ENCODE peak calls at places on chromosomes 5 and 9, in four cellular contexts. D is suprapubic skin; L is CD8-positive, alpha-beta memory T cell; Q is sigmoid colon. C is an unnamed sample.

GRCh38 chr5:54480296-54480695 is 24.8 kb downstream of the HSPB3 start:
- DNase-seq in D (no peak), L (no peak), Q (no peak), C (no peak)

GRCh38 chr9:123475407-123475806 is 119.4 kb downstream of the CRB2 start:
- DNase-seq in D (no peak), L (no peak), Q (peak; percentile 11), C (no peak)

GRCh38 chr9:13718086-13718485 is 438.6 kb upstream of the MPDZ start:
- DNase-seq in D (no peak), L (no peak), Q (no peak), C (no peak)

GRCh38 chr5:72920690-72921089 is 35.2 kb upstream of the FCHO2 start:
- DNase-seq in D (no peak), L (no peak), Q (no peak), C (no peak)

GRCh38 chr5:97534166-97534565 is 351.1 kb upstream of the RIOK2 start:
- DNase-seq in D (no peak), L (no peak), Q (no peak), C (peak; percentile 44)

GRCh38 chr9:125409217-125409636 is 147.6 kb downstream of the GAPVD1 start:
- DNase-seq in D (no peak), L (no peak), Q (peak; percentile 61), C (peak; percentile 39)

GRCh38 chr9:113508111-113508749 is 44.7 kb downstream of the RGS3 start:
- DNase-seq in D (no peak), L (no peak), Q (no peak), C (no peak)

GRCh38 chr5:159605585-159605984 is 275.3 kb upstream of the IL12B start:
- DNase-seq in D (no peak), L (no peak), Q (no peak), C (no peak)

GRCh38 chr5:134135091-134135655 is 20.7 kb downstream of the TCF7 start:
- DNase-seq in D (peak; percentile 67), L (no peak), Q (peak; percentile 11), C (no peak)

GRCh38 chr5:125081101-125081500 is 334.7 kb upstream of the ZNF608 start:
- DNase-seq in D (no peak), L (no peak), Q (no peak), C (no peak)

GRCh38 chr5:9861664-9862256 is 231.6 kb upstream of the TAS2R1 start:
- DNase-seq in D (no peak), L (no peak), Q (no peak), C (no peak)

GRCh38 chr5:132461671-132462070 is 28.9 kb downstream of the IRF1 start:
- DNase-seq in D (no peak), L (no peak), Q (no peak), C (no peak)
- H3K27ac ChIP-seq in D (no peak overlapping the region), L (no peak overlapping the region), Q (peak overlapping the region; percentile 40), C (no peak overlapping the region)

GRCh38 chr9:92846662-92847145 is 31.1 kb downstream of the ZNF484 start:
- DNase-seq in D (no peak), L (no peak), Q (no peak), C (no peak)
- H3K9me3 ChIP-seq in D (peaks cover 37% of the 10 kb centered on the region), L (peaks cover 35% of the 10 kb centered on the region), Q (peaks cover 34% of the 10 kb centered on the region), C (peaks cover 27% of the 10 kb centered on the region)

DNA sequence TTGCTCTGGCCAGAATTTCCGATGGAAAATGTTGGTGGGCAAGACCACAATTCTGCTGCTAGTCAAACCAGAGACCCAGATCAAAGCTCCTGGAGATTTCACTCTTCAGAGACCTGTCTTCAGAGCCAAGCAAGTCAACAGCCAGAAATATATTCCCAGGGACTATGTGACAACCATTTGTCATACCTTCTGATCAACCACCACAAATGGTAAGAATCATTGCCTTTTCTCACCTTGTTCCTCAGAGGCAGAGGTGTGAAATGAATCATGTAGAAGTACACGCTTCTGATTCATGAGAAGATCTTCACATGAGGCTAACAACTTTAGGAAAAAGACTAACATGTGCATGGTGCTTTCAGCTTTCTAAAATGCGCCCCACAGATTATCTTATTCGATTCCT is 53.5 kb downstream of the SUSD1 start:
- DNase-seq in D (no peak), L (no peak), Q (no peak), C (no peak)
- H3K36me3 ChIP-seq in D (peaks cover 3% of the 10 kb centered on the region), L (peaks cover 6% of the 10 kb centered on the region), Q (no peaks in the 10 kb centered on the region), C (peaks cover 48% of the 10 kb centered on the region)

GRCh38 chr9:135983745-135984710 is 22.9 kb upstream of the UBAC1 start:
- DNase-seq in D (no peak), L (no peak), Q (no peak), C (peak; percentile 43)
- H3K27ac ChIP-seq in D (no peak overlapping the region), L (no peak overlapping the region), Q (no peak overlapping the region), C (no peak overlapping the region)

DNA sequence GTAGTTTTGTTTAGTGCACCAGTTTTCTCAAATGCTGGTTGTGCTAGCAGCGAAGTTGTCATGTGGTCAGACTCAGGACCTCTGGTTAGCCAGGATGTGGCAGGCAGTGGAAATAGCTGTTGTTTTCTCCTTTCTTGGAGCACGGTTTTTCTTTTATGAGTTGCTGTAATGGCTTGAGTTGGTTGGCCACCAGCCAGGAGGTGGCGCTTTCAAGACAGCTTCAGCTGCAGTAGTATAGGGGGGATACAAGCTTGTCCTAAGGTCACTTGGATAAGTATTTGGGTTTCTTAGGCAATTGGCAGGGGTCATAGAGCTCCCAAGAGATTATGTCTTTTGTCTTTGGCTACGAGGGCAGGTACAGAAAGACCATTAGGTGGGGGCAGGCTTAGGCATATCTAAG is 274.2 kb upstream of the TARS1 start:
- DNase-seq in D (no peak), L (no peak), Q (no peak), C (no peak)
- H3K9me3 ChIP-seq in D (peaks cover 5% of the 10 kb centered on the region), L (no peaks in the 10 kb centered on the region), Q (no peaks in the 10 kb centered on the region), C (peaks cover 3% of the 10 kb centered on the region)

DNA sequence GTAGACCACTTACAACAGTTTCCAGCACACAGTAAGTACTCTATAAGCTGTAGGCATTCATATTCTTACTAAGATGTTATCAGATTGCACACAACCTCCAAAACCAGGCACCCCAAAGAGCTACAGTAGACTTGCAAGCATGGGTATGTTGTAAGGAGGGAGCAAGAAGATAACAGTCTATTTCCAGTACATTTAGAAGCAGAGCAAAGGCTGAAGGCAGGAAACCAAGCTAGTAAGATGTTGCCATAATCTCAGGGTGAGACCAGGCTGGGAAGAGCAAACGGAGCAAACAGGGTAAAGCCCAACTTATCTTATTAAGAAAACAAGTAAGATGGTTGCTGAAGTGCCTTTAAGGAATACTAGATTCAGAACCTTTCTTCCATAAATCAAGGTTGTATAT is 161.1 kb downstream of the GLIS3 start:
- DNase-seq in D (no peak), L (no peak), Q (no peak), C (no peak)
- H3K36me3 ChIP-seq in D (no peaks in the 10 kb centered on the region), L (no peaks in the 10 kb centered on the region), Q (no peaks in the 10 kb centered on the region), C (no peaks in the 10 kb centered on the region)

GRCh38 chr5:174413520-174414314 is 310.7 kb upstream of the MSX2 start:
- DNase-seq in D (no peak), L (no peak), Q (no peak), C (no peak)
- H3K27ac ChIP-seq in D (no peak overlapping the region), L (no peak overlapping the region), Q (no peak overlapping the region), C (no peak overlapping the region)

DNA sequence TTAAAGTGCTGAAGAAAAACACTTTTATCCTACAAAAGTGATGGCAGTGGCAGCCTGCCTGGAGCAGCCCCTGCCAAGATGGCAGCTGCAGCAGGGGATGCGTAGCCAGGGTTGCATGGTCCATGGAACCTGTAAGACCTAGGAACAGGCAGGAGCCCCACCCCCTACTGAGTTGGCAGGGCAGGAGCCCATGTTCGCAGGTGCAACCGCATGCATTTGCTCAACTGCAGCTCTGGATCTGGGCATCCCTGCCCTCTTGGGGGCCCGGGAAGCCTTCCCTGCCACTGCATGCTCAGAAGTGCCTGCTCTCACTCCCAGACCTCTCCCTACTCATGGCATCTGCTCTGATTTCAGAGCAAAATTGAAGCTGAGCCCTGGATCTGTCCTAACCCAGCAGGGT is 779.6 kb downstream of the CDH18 start:
- DNase-seq in D (no peak), L (no peak), Q (no peak), C (no peak)
- H3K9me3 ChIP-seq in D (no peaks in the 10 kb centered on the region), L (no peaks in the 10 kb centered on the region), Q (no peaks in the 10 kb centered on the region), C (no peaks in the 10 kb centered on the region)

GRCh38 chr5:172106511-172107356 is 81.3 kb downstream of the STK10 start:
- DNase-seq in D (no peak), L (peak; percentile 59), Q (peak; percentile 78), C (peak; percentile 75)
- H3K36me3 ChIP-seq in D (peaks cover 10% of the 10 kb centered on the region), L (peaks cover 36% of the 10 kb centered on the region), Q (no peaks in the 10 kb centered on the region), C (no peaks in the 10 kb centered on the region)

GRCh38 chr5:147911427-147911826 is 5.1 kb upstream of the C5orf46 start:
- DNase-seq in D (no peak), L (no peak), Q (peak; percentile 93), C (no peak)
- H3K27ac ChIP-seq in D (no peak overlapping the region), L (no peak overlapping the region), Q (peak overlapping the region; percentile 30), C (no peak overlapping the region)

C was measured in WERI-Rb-1.